ENCODE peak calls at places on chromosomes 4 and X, in eight cellular contexts. B is GM10248, G is left cardiac atrium, C is anterior cingulate cortex, M is kidney epithelial cell, Z is HCT116, O is posterior cingulate gyrus, J is activated B cell treated with CpG ODN at 0.5 μM for 24 hours. W is an unnamed sample.

GRCh38 chr4:94454405-94454804 is 2.7 kb downstream of the PDLIM5 start:
- DNase-seq in O (no peak), J (no peak), Z (no peak), C (no peak), M (no peak), B (no peak), G (no peak), W (no peak)

GRCh38 chrX:136953867-136954787 is 73.6 kb upstream of the RBMX start:
- DNase-seq in C (peak), B (peak), G (peak), M (peak), Z (peak), J (peak), O (peak), W (no peak)

GRCh38 chr4:8403173-8403753 is 37.3 kb downstream of the ACOX3 start:
- DNase-seq in J (peak), G (peak), Z (peak), M (no peak), B (peak), O (peak), C (peak), W (no peak)

GRCh38 chr4:153634737-153635353 is 49.2 kb upstream of the TLR2 start:
- DNase-seq in B (no peak), C (no peak), O (no peak), G (no peak), M (no peak), J (no peak), Z (no peak), W (no peak)

GRCh38 chrX:118726887-118727685 is at the start of gene IL13RA1:
- DNase-seq in Z (peak), B (peak), O (no peak), M (peak), G (peak), C (peak), J (peak), W (no peak)

GRCh38 chr4:168509786-168510185 is 12.9 kb downstream of the PALLD start:
- DNase-seq in B (no peak), G (no peak), Z (no peak), O (no peak), C (no peak), J (no peak), M (peak), W (peak)

GRCh38 chrX:2147928-2148327 is 352.8 kb downstream of the DHRSX start:
- DNase-seq in C (no peak), G (no peak), O (no peak), M (no peak), B (no peak), J (no peak), Z (no peak), W (no peak)

GRCh38 chr4:168612435-168613139 is 115.7 kb downstream of the PALLD start:
- DNase-seq in C (no peak), G (no peak), M (no peak), J (no peak), B (no peak), O (no peak), Z (no peak), W (no peak)

GRCh38 chrX:123859409-123859827 is 435 bp upstream of the XIAP start:
- DNase-seq in M (no peak), G (no peak), Z (no peak), C (peak), B (no peak), O (peak), J (no peak), W (no peak)

GRCh38 chr4:41734366-41734765 is 14.2 kb downstream of the PHOX2B start:
- DNase-seq in Z (no peak), M (no peak), B (no peak), C (no peak), O (no peak), G (no peak), J (no peak), W (no peak)

GRCh38 chrX:150731795-150732194 is 38.6 kb downstream of the MTMR1 start:
- DNase-seq in O (no peak), J (no peak), G (peak), M (peak), C (no peak), Z (no peak), B (no peak), W (no peak)

GRCh38 chrX:151633157-151633556 is 62.1 kb upstream of the PRRG3 start:
- DNase-seq in B (no peak), G (no peak), J (no peak), O (no peak), M (no peak), C (no peak), Z (no peak), W (no peak)

GRCh38 chr4:102608190-102608589 is 107.0 kb downstream of the NFKB1 start:
- DNase-seq in C (no peak), O (no peak), Z (no peak), B (no peak), M (no peak), G (no peak), J (no peak), W (no peak)

GRCh38 chr4:121668368-121669162 is 28.2 kb downstream of the ANXA5 start:
- DNase-seq in M (peak), C (no peak), G (no peak), B (no peak), Z (no peak), O (no peak), J (no peak), W (no peak)

GRCh38 chr4:72857216-72857615 is 212.3 kb downstream of the COX18 start:
- DNase-seq in J (no peak), G (no peak), C (no peak), M (no peak), Z (no peak), B (no peak), O (no peak), W (no peak)

GRCh38 chrX:110578270-110578669 is 217.3 kb downstream of the CHRDL1 start:
- DNase-seq in M (no peak), Z (no peak), O (no peak), C (no peak), G (no peak), J (no peak), B (no peak), W (no peak)

GRCh38 chrX:39493168-39493567 is 604.6 kb downstream of the BCOR start:
- DNase-seq in O (no peak), G (no peak), J (no peak), Z (no peak), M (no peak), B (no peak), C (no peak), W (no peak)

GRCh38 chrX:118596428-118596827 is 100.8 kb downstream of the DOCK11 start:
- DNase-seq in B (no peak), M (no peak), C (no peak), Z (no peak), J (no peak), G (no peak), O (no peak), W (no peak)

GRCh38 chr4:94455081-94455480 is 3.3 kb downstream of the PDLIM5 start:
- DNase-seq in G (peak), O (no peak), Z (no peak), M (no peak), B (no peak), C (no peak), J (no peak), W (no peak)

GRCh38 chrX:43822015-43822414 is 60.2 kb downstream of the MAOB start:
- DNase-seq in B (no peak), M (peak), C (no peak), J (no peak), O (no peak), Z (peak), G (no peak), W (no peak)

GRCh38 chrX:1093112-1093511 is 119.3 kb downstream of the CRLF2 start:
- DNase-seq in B (no peak), C (no peak), Z (no peak), O (no peak), G (no peak), M (no peak), J (no peak), W (no peak)

GRCh38 chr4:186021461-186022167 is 47.3 kb upstream of the TLR3 start:
- DNase-seq in Z (no peak), G (no peak), M (peak), O (peak), J (no peak), C (peak), B (peak), W (no peak)

GRCh38 chr4:8539661-8540060 is 40.5 kb upstream of the GPR78 start:
- DNase-seq in C (no peak), Z (no peak), O (no peak), B (no peak), J (no peak), G (no peak), M (no peak), W (no peak)